ENCODE peak calls at places on chromosomes 3 and 15, in five cellular contexts. F is epithelial cell of esophagus, D is NCI-H748 treated with DMSO at 0.1 percent for 48 hours, X is nucleus accumbens, C is aorta. O is an unnamed sample.

GRCh38 chr15:74988007-74988800 is 7.2 kb upstream of the SCAMP5 start:
- DNase-seq in F (peak), D (no peak), X (no peak), C (peak), O (no peak)

GRCh38 chr3:112653209-112653871 is 12.4 kb upstream of the CCDC80 start:
- DNase-seq in F (peak), D (no peak), X (no peak), C (no peak), O (peak)

GRCh38 chr3:124648551-124648950 is 81.7 kb upstream of the UMPS start:
- DNase-seq in F (no peak), D (no peak), X (no peak), C (no peak), O (no peak)

GRCh38 chr3:11907667-11908660 is 61.3 kb upstream of the TAMM41 start:
- DNase-seq in F (peak), D (no peak), X (no peak), C (no peak), O (no peak)

GRCh38 chr15:68517285-68517711 is 61.5 kb upstream of the CORO2B start:
- DNase-seq in F (no peak), D (no peak), X (no peak), C (peak), O (no peak)

GRCh38 chr15:94259121-94259776 is 27.9 kb downstream of the MCTP2 start:
- DNase-seq in F (no peak), D (no peak), X (no peak), C (no peak), O (no peak)

GRCh38 chr15:25670025-25670554 is 193.0 kb downstream of the ATP10A start:
- DNase-seq in F (no peak), D (no peak), X (peak), C (peak), O (no peak)

GRCh38 chr3:9340450-9341009 is 22.3 kb upstream of the THUMPD3 start:
- DNase-seq in F (peak), D (no peak), X (no peak), C (no peak), O (peak)

GRCh38 chr3:150286390-150287147 is 121.5 kb upstream of the TSC22D2 start:
- DNase-seq in F (peak), D (peak), X (no peak), C (no peak), O (peak)